ENCODE peak calls at places on chromosomes 5 and 9, in six cellular contexts. One of them, this sample, is unnamed.

GRCh38 chr5:9833871-9834270 is 203.7 kb upstream of the TAS2R1 start:
- DNase-seq in cardiac fibroblast: no peak
- DNase-seq in NCI-H510A treated with DMSO at 0.1 percent for 48 hours: no peak
- DNase-seq in cerebellum: no peak
- DNase-seq in PC-3: no peak
- DNase-seq in left colon: no peak
- DNase-seq in this sample: no peak

GRCh38 chr9:69122086-69122390 is 52.0 kb upstream of the TJP2 start:
- DNase-seq in cardiac fibroblast: peak; percentile 75
- DNase-seq in NCI-H510A treated with DMSO at 0.1 percent for 48 hours: peak; percentile 51
- DNase-seq in cerebellum: peak; percentile 39
- DNase-seq in PC-3: peak; percentile 48
- DNase-seq in left colon: peak; percentile 77
- DNase-seq in this sample: peak; percentile 68

GRCh38 chr5:160470437-160471341 is 49.0 kb downstream of the PTTG1 start:
- DNase-seq in cardiac fibroblast: peak; percentile 78
- DNase-seq in NCI-H510A treated with DMSO at 0.1 percent for 48 hours: no peak
- DNase-seq in cerebellum: no peak
- DNase-seq in PC-3: peak; percentile 45
- DNase-seq in left colon: peak; percentile 12
- DNase-seq in this sample: peak; percentile 72

GRCh38 chr9:65426231-65426630 is 141.2 kb upstream of the FOXD4L5 start:
- DNase-seq in cardiac fibroblast: no peak
- DNase-seq in NCI-H510A treated with DMSO at 0.1 percent for 48 hours: no peak
- DNase-seq in cerebellum: peak; percentile 5
- DNase-seq in PC-3: no peak
- DNase-seq in left colon: no peak
- DNase-seq in this sample: no peak

GRCh38 chr5:39376293-39376714 is 12.0 kb upstream of the C9 start:
- DNase-seq in cardiac fibroblast: peak; percentile 60
- DNase-seq in NCI-H510A treated with DMSO at 0.1 percent for 48 hours: peak; percentile 16
- DNase-seq in cerebellum: peak; percentile 24
- DNase-seq in PC-3: peak; percentile 94
- DNase-seq in left colon: no peak
- DNase-seq in this sample: peak; percentile 64

GRCh38 chr5:143739741-143740140 is 72.2 kb upstream of the HMHB1 start:
- DNase-seq in cardiac fibroblast: no peak
- DNase-seq in NCI-H510A treated with DMSO at 0.1 percent for 48 hours: no peak
- DNase-seq in cerebellum: no peak
- DNase-seq in PC-3: no peak
- DNase-seq in left colon: no peak
- DNase-seq in this sample: no peak

GRCh38 chr5:137836997-137837396 is 30.7 kb upstream of the MYOT start:
- DNase-seq in cardiac fibroblast: peak; percentile 67
- DNase-seq in NCI-H510A treated with DMSO at 0.1 percent for 48 hours: no peak
- DNase-seq in cerebellum: peak; percentile 69
- DNase-seq in PC-3: no peak
- DNase-seq in left colon: no peak
- DNase-seq in this sample: peak; percentile 46

GRCh38 chr9:70060883-70061507 is 17.3 kb downstream of the MAMDC2 start:
- DNase-seq in cardiac fibroblast: no peak
- DNase-seq in NCI-H510A treated with DMSO at 0.1 percent for 48 hours: no peak
- DNase-seq in cerebellum: no peak
- DNase-seq in PC-3: no peak
- DNase-seq in left colon: no peak
- DNase-seq in this sample: no peak

GRCh38 chr5:135592312-135593045 is 13.7 kb upstream of the CXCL14 start:
- DNase-seq in cardiac fibroblast: no peak
- DNase-seq in NCI-H510A treated with DMSO at 0.1 percent for 48 hours: no peak
- DNase-seq in cerebellum: no peak
- DNase-seq in PC-3: no peak
- DNase-seq in left colon: no peak
- DNase-seq in this sample: no peak

GRCh38 chr9:135299239-135299590 is 180.4 kb upstream of the PPP1R26 start:
- DNase-seq in cardiac fibroblast: no peak
- DNase-seq in NCI-H510A treated with DMSO at 0.1 percent for 48 hours: no peak
- DNase-seq in cerebellum: no peak
- DNase-seq in PC-3: no peak
- DNase-seq in left colon: no peak
- DNase-seq in this sample: no peak

GRCh38 chr5:52692618-52693017 is 95.1 kb upstream of the ITGA1 start:
- DNase-seq in cardiac fibroblast: no peak
- DNase-seq in NCI-H510A treated with DMSO at 0.1 percent for 48 hours: no peak
- DNase-seq in cerebellum: no peak
- DNase-seq in PC-3: no peak
- DNase-seq in left colon: no peak
- DNase-seq in this sample: no peak

GRCh38 chr5:124630767-124631704 is 115.4 kb downstream of the ZNF608 start:
- DNase-seq in cardiac fibroblast: no peak
- DNase-seq in NCI-H510A treated with DMSO at 0.1 percent for 48 hours: no peak
- DNase-seq in cerebellum: no peak
- DNase-seq in PC-3: no peak
- DNase-seq in left colon: no peak
- DNase-seq in this sample: no peak

This sample was measured in fibroblast of pulmonary artery.